ENCODE peak calls at places on chromosomes 13 and 19, in ten cellular contexts. L is spleen; Q is CD8-positive, alpha-beta memory T cell; G is Caco-2; K is right cardiac atrium; N is ELR; C is thoracic aorta; E is iris pigment epithelial cell; Z is T-helper 17 cell; Y is dorsolateral prefrontal cortex. I is an unnamed sample.
A peak's percentile ranks its signal among the peaks of the same experiment; 100 is the strongest.

GRCh38 chr13:50909605-50910482 is at the start of gene RNASEH2B:
- DNase-seq in Z (peak; percentile 68), Y (peak; percentile 49), C (peak; percentile 13), G (peak; percentile 85), K (peak; percentile 92), E (peak; percentile 59), Q (peak; percentile 82), N (peak; percentile 77), L (peak; percentile 94), I (no peak)

GRCh38 chr19:11138659-11139526 is 16.7 kb downstream of the SPC24 start:
- DNase-seq in G (peak; percentile 72), Q (no peak), E (peak; percentile 81), Y (peak; percentile 60), Z (no peak), C (peak; percentile 54), L (peak; percentile 77), K (peak; percentile 93), N (peak; percentile 86), I (no peak)

GRCh38 chr19:30029721-30030510 is 87.9 kb downstream of the URI1 start:
- DNase-seq in L (no peak), G (no peak), Z (no peak), K (no peak), N (peak; percentile 92), E (peak; percentile 36), Q (no peak), C (no peak), Y (no peak), I (no peak)

GRCh38 chr13:109840201-109840892 is 54.0 kb upstream of the IRS2 start:
- DNase-seq in L (no peak), Y (no peak), Z (no peak), N (peak; percentile 87), C (no peak), K (no peak), G (no peak), E (peak; percentile 74), Q (no peak), I (no peak)

GRCh38 chr13:38630780-38631179 is 56.1 kb upstream of the FREM2 start:
- DNase-seq in Z (no peak), N (peak; percentile 26), C (no peak), E (peak; percentile 30), Y (no peak), K (no peak), G (no peak), L (no peak), Q (no peak), I (no peak)

GRCh38 chr19:39698535-39698934 is 5.7 kb upstream of the LGALS14 start:
- DNase-seq in N (no peak), Z (no peak), L (no peak), E (no peak), C (no peak), Y (no peak), K (no peak), G (no peak), Q (no peak), I (no peak)

GRCh38 chr19:35755550-35756371 is 1.1 kb downstream of the HSPB6 start:
- DNase-seq in C (no peak), Y (no peak), Z (peak; percentile 57), L (peak; percentile 83), E (peak; percentile 77), G (no peak), N (peak; percentile 32), K (peak; percentile 97), Q (peak; percentile 53), I (no peak)

GRCh38 chr13:36858285-36858684 is 39.3 kb downstream of the RFXAP start:
- DNase-seq in G (no peak), Q (no peak), Y (no peak), C (no peak), N (peak; percentile 79), L (no peak), K (no peak), Z (no peak), E (peak; percentile 60), I (peak; percentile 19)

GRCh38 chr19:2427323-2428026 is at the start of gene TIMM13:
- DNase-seq in N (peak; percentile 96), E (peak; percentile 93), G (peak; percentile 96), C (peak; percentile 87), Q (peak; percentile 99), Z (peak; percentile 95), K (peak; percentile 100), L (peak; percentile 98), Y (peak; percentile 94), I (peak; percentile 41)

GRCh38 chr19:35457173-35457572 is 9.1 kb downstream of the FFAR2 start:
- DNase-seq in N (no peak), Q (no peak), G (no peak), C (no peak), K (no peak), Y (no peak), E (no peak), Z (no peak), L (no peak), I (no peak)

GRCh38 chr19:28500319-28500718 is 712.6 kb downstream of the UQCRFS1 start:
- DNase-seq in N (no peak), E (no peak), Z (no peak), L (peak; percentile 59), Q (no peak), K (no peak), C (no peak), Y (no peak), G (no peak), I (no peak)

GRCh38 chr13:49292742-49293498 is 45.2 kb downstream of the CDADC1 start:
- DNase-seq in N (no peak), C (peak; percentile 82), K (peak; percentile 89), E (peak; percentile 81), Z (no peak), Q (no peak), L (no peak), Y (peak; percentile 53), G (no peak), I (no peak)

GRCh38 chr19:28631931-28632330 is 581.0 kb downstream of the UQCRFS1 start:
- DNase-seq in N (no peak), K (no peak), L (no peak), E (no peak), Z (no peak), G (no peak), Y (no peak), C (no peak), Q (no peak), I (no peak)

GRCh38 chr13:83216521-83217245 is 665.6 kb downstream of the SLITRK1 start:
- DNase-seq in N (peak; percentile 72), K (no peak), L (no peak), Q (no peak), Y (no peak), G (no peak), E (peak; percentile 43), Z (no peak), C (no peak), I (no peak)

GRCh38 chr19:13597625-13598024 is 91.3 kb upstream of the CACNA1A start:
- DNase-seq in Z (no peak), E (peak; percentile 73), G (peak; percentile 47), L (no peak), Y (peak; percentile 40), N (peak; percentile 80), Q (peak; percentile 28), K (no peak), C (no peak), I (no peak)

I was measured in epithelial cell of proximal tubule.